ENCODE peak calls at places on chromosomes 4 and X, in seven cellular contexts. B is heart right ventricle; U is CD4-positive, CD25-positive, alpha-beta regulatory T cell; C is uterus; K is sigmoid colon; V is K562; P is ascending aorta. L is an unnamed sample.

GRCh38 chr4:18034099-18034498 is 12.5 kb upstream of the LCORL start:
- DNase-seq in B (no peak), U (no peak), C (no peak), K (no peak), V (no peak), P (no peak), L (no peak)

GRCh38 chr4:108881190-108881589 is 118.3 kb upstream of the ETNPPL start:
- DNase-seq in B (no peak), U (no peak), C (no peak), K (no peak), V (no peak), P (no peak), L (no peak)

GRCh38 chr4:113907559-113907958 is 71.9 kb downstream of the ARSJ start:
- DNase-seq in B (no peak), U (no peak), C (no peak), K (no peak), V (no peak), P (no peak), L (no peak)

GRCh38 chrX:97211070-97211469 is 327.4 kb downstream of the RPA4 start:
- DNase-seq in B (no peak), U (no peak), C (no peak), K (no peak), V (no peak), P (no peak), L (no peak)

GRCh38 chrX:118865231-118865630 is 41.6 kb downstream of the ZCCHC12 start:
- DNase-seq in B (no peak), U (no peak), C (no peak), K (no peak), V (no peak), P (no peak), L (no peak)

GRCh38 chr4:133997440-133997839 is 204.1 kb downstream of the PABPC4L start:
- DNase-seq in B (no peak), U (no peak), C (no peak), K (no peak), V (no peak), P (no peak), L (no peak)

GRCh38 chrX:119981286-119982070 is 37.9 kb upstream of the NKAP start:
- DNase-seq in B (no peak), U (no peak), C (no peak), K (no peak), V (no peak), P (no peak), L (no peak)

GRCh38 chr4:153024466-153024865 is 88.3 kb downstream of the FHDC1 start:
- DNase-seq in B (no peak), U (no peak), C (no peak), K (no peak), V (no peak), P (no peak), L (no peak)

GRCh38 chr4:30002345-30002744 is 717.8 kb upstream of the PCDH7 start:
- DNase-seq in B (no peak), U (no peak), C (no peak), K (no peak), V (no peak), P (no peak), L (no peak)

GRCh38 chrX:122739770-122740169 is 444.3 kb upstream of the GRIA3 start:
- DNase-seq in B (no peak), U (no peak), C (no peak), K (no peak), V (no peak), P (no peak), L (no peak)

GRCh38 chrX:53900623-53901022 is 143.7 kb downstream of the PHF8 start:
- DNase-seq in B (no peak), U (no peak), C (no peak), K (no peak), V (no peak), P (no peak), L (no peak)

GRCh38 chrX:106144755-106145639 is 23.1 kb upstream of the PWWP3B start:
- DNase-seq in B (peak; percentile 50), U (no peak), C (no peak), K (no peak), V (no peak), P (no peak), L (no peak)

GRCh38 chrX:131942045-131942444 is 81.1 kb upstream of the STK26 start:
- DNase-seq in B (no peak), U (no peak), C (no peak), K (no peak), V (no peak), P (no peak), L (no peak)

GRCh38 chr4:113547487-113548042 is 214.0 kb downstream of the CAMK2D start:
- DNase-seq in B (peak; percentile 88), U (peak; percentile 88), C (peak; percentile 84), K (peak; percentile 89), V (peak; percentile 75), P (peak; percentile 79), L (peak; percentile 77)

GRCh38 chr4:69965628-69966027 is at the start of gene CSN2:
- DNase-seq in B (no peak), U (no peak), C (no peak), K (no peak), V (no peak), P (no peak), L (no peak)

GRCh38 chr4:217891-218290 is 87.4 kb downstream of the ZNF732 start:
- DNase-seq in B (no peak), U (no peak), C (no peak), K (no peak), V (no peak), P (no peak), L (no peak)
- H3K9me3 ChIP-seq in B (no peaks in the 10 kb centered on the region), U (peaks cover 17% of the 10 kb centered on the region), C (no peaks in the 10 kb centered on the region), K (peaks cover 7% of the 10 kb centered on the region), V (peaks cover 2% of the 10 kb centered on the region), P (no peaks in the 10 kb centered on the region), L (peaks cover 12% of the 10 kb centered on the region)

DNA sequence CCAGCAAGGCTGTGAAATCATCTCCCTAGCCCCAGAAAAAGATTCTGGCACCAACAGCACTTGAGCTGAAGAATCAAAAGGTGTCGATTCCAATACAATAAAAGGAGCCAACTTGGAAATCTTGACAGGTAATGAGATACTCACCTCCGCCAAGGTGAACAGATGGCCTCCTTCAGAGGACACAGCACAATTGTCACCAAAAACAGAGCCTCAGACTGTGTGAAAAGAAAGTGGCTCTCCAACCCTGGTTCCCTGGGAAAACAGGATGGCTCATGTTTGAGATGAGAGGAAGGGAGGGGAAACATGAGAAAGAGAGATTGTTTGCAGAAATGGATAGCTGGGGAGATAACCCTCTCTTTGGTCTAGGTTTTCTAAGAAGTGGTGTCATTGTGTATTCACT is 168.9 kb downstream of the HS3ST1 start:
- DNase-seq in B (no peak), U (no peak), C (no peak), K (no peak), V (no peak), P (no peak), L (no peak)
- H3K9me3 ChIP-seq in B (no peaks in the 10 kb centered on the region), U (no peaks in the 10 kb centered on the region), C (no peaks in the 10 kb centered on the region), K (no peaks in the 10 kb centered on the region), V (no peaks in the 10 kb centered on the region), P (no peaks in the 10 kb centered on the region), L (no peaks in the 10 kb centered on the region)

GRCh38 chrX:138485224-138485623 is 226.3 kb downstream of the FGF13 start:
- DNase-seq in B (no peak), U (no peak), C (no peak), K (no peak), V (no peak), P (no peak), L (no peak)

GRCh38 chrX:138487866-138488265 is 223.7 kb downstream of the FGF13 start:
- DNase-seq in B (no peak), U (no peak), C (no peak), K (no peak), V (no peak), P (no peak), L (no peak)

GRCh38 chrX:138484451-138484850 is 227.1 kb downstream of the FGF13 start:
- DNase-seq in B (no peak), U (no peak), C (no peak), K (no peak), V (no peak), P (no peak), L (no peak)

GRCh38 chrX:138481649-138482048 is 229.9 kb downstream of the FGF13 start:
- DNase-seq in B (no peak), U (no peak), C (no peak), K (no peak), V (no peak), P (no peak), L (no peak)

GRCh38 chrX:138485767-138486166 is 225.8 kb downstream of the FGF13 start:
- DNase-seq in B (no peak), U (no peak), C (no peak), K (no peak), V (no peak), P (no peak), L (no peak)
- H3K9me3 ChIP-seq in B (no peaks in the 10 kb centered on the region), U (no peaks in the 10 kb centered on the region), C (no peaks in the 10 kb centered on the region), K (no peaks in the 10 kb centered on the region), V (no peaks in the 10 kb centered on the region), P (no peaks in the 10 kb centered on the region), L (no peaks in the 10 kb centered on the region)

GRCh38 chr4:28015996-28016395 is 1155.4 kb downstream of the STIM2 start:
- DNase-seq in B (no peak), U (no peak), C (no peak), K (no peak), V (no peak), P (no peak), L (no peak)
- H3K9me3 ChIP-seq in B (peaks cover 6% of the 10 kb centered on the region), U (no peaks in the 10 kb centered on the region), C (no peaks in the 10 kb centered on the region), K (peaks cover 3% of the 10 kb centered on the region), V (peaks cover 1% of the 10 kb centered on the region), P (no peaks in the 10 kb centered on the region), L (peaks cover 4% of the 10 kb centered on the region)

DNA sequence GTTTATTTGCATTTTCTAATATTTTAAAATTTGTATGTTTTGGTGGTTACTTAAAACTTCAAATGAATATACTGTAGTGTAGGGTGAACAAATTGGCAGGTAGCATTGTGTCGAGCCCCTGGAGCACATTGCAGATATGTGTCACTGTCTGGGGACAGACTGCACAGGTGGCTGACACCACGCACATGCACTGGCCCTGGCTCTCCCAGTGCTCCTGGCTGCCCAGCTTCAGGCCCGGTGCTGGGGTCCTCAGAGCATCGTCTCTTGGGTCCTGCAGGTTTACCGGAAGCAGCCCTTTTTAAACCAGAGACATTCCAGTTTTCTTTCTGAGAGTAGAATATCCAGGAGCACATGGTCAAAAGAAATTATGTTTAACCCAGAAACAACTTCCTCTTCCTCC is 15.6 kb downstream of the BST1 start:
- DNase-seq in B (no peak), U (no peak), C (no peak), K (no peak), V (no peak), P (no peak), L (no peak)
- H3K9me3 ChIP-seq in B (no peaks in the 10 kb centered on the region), U (no peaks in the 10 kb centered on the region), C (no peaks in the 10 kb centered on the region), K (no peaks in the 10 kb centered on the region), V (no peaks in the 10 kb centered on the region), P (no peaks in the 10 kb centered on the region), L (no peaks in the 10 kb centered on the region)

DNA sequence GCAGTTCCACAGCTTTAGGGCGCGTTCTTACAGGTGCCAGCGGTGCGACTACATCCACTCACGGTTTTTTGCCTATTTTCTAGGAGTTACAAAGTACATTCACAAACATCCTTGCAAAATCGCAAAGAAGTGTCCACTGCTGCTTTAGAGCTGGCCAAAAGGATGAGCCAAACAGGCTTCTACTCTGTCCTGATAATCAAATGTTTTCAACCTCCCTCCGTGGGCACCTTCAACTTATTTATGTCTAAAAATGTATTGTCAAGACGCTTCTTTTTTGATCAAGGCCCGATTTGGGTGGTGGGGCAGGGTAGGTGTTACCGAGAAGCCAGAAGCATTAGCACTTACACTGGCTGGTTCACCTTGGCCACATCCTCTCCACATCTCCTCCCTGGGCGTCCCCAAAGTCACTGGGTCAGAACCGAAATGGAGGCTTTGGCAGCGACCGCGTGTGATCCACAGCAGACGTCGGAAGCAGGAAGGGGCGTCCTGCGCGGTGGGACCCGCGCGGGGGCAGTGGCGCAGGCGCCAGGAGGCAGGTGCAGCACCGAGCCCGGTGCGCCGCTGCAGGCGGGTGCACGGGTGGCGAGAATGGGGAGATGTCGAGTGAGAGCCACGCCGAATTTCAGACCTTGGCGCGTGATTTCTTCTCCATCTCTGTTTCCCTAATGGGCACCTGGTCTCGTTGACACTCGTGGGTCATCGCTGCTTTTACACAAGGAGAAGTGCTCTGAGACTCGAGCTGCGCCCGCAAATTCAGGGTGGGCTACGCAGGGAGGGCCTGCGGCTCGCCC is 16.9 kb downstream of the NKX3-2 start:
- DNase-seq in B (no peak), U (no peak), C (no peak), K (peak; percentile 54), V (no peak), P (no peak), L (no peak)
- H3K9me3 ChIP-seq in B (peaks cover 14% of the 10 kb centered on the region), U (peaks cover 5% of the 10 kb centered on the region), C (no peaks in the 10 kb centered on the region), K (peaks cover 10% of the 10 kb centered on the region), V (no peaks in the 10 kb centered on the region), P (peaks cover 6% of the 10 kb centered on the region), L (peaks cover 3% of the 10 kb centered on the region)